ENCODE peak calls at places on chromosomes 3 and 15, in five cellular contexts. H, L, I, U and Y are unnamed samples.

GRCh38 chr3:71232175-71232679 is 351.3 kb downstream of the FOXP1 start:
- DNase-seq in H (no peak), L (no peak), I (no peak), U (no peak), Y (no peak)

GRCh38 chr15:64842099-64842940 is 605 bp downstream of the PLEKHO2 start:
- DNase-seq in H (peak; percentile 46), L (no peak), I (no peak), U (no peak), Y (no peak)

GRCh38 chr3:71903141-71903540 is 118.2 kb upstream of the PROK2 start:
- DNase-seq in H (peak; percentile 23), L (peak; percentile 5), I (no peak), U (no peak), Y (no peak)

GRCh38 chr15:72197460-72198409 is at the start of gene GRAMD2A:
- DNase-seq in H (peak; percentile 39), L (peak; percentile 12), I (peak; percentile 30), U (peak; percentile 85), Y (no peak)

GRCh38 chr3:130895690-130896089 is 1.8 kb downstream of the ATP2C1 start:
- DNase-seq in H (no peak), L (no peak), I (no peak), U (no peak), Y (no peak)

GRCh38 chr15:69991493-69991892 is 106.2 kb downstream of the TLE3 start:
- DNase-seq in H (no peak), L (no peak), I (no peak), U (no peak), Y (no peak)

GRCh38 chr15:20358781-20359414 is 182.7 kb downstream of the GOLGA6L6 start:
- DNase-seq in H (no peak), L (no peak), I (no peak), U (peak; percentile 45), Y (no peak)

GRCh38 chr15:89999676-90000174 is 1.4 kb upstream of the ZNF710 start:
- DNase-seq in H (peak; percentile 66), L (peak; percentile 40), I (peak; percentile 79), U (no peak), Y (no peak)

GRCh38 chr3:190378240-190378891 is 9.6 kb upstream of the CLDN16 start:
- DNase-seq in H (peak; percentile 99), L (peak; percentile 95), I (no peak), U (no peak), Y (no peak)

GRCh38 chr15:72859757-72860145 is 76.2 kb upstream of the ADPGK start:
- DNase-seq in H (no peak), L (no peak), I (no peak), U (no peak), Y (no peak)

GRCh38 chr15:87144775-87145174 is 1065.1 kb downstream of the AGBL1 start:
- DNase-seq in H (no peak), L (peak; percentile 15), I (no peak), U (no peak), Y (no peak)

GRCh38 chr3:184730924-184731323 is 19.1 kb upstream of the MAGEF1 start:
- DNase-seq in H (no peak), L (no peak), I (no peak), U (no peak), Y (no peak)

GRCh38 chr15:25671132-25671531 is 192.0 kb downstream of the ATP10A start:
- DNase-seq in H (peak; percentile 33), L (no peak), I (no peak), U (no peak), Y (no peak)

GRCh38 chr15:91345761-91346160 is 245.7 kb downstream of the SV2B start:
- DNase-seq in H (no peak), L (no peak), I (no peak), U (no peak), Y (no peak)

GRCh38 chr15:78047631-78048409 is 29.7 kb downstream of the TBC1D2B start:
- DNase-seq in H (peak; percentile 81), L (peak; percentile 72), I (no peak), U (no peak), Y (peak; percentile 45)

GRCh38 chr3:11305509-11305908 is 33.3 kb downstream of the ATG7 start:
- DNase-seq in H (no peak), L (no peak), I (no peak), U (no peak), Y (no peak)

GRCh38 chr3:71955549-71956373 is 170.8 kb upstream of the PROK2 start:
- DNase-seq in H (peak; percentile 93), L (peak; percentile 85), I (peak; percentile 78), U (peak; percentile 33), Y (no peak)

GRCh38 chr3:58994746-58995330 is 55.0 kb downstream of the CFAP20DC start:
- DNase-seq in H (peak; percentile 78), L (peak; percentile 83), I (peak; percentile 46), U (peak; percentile 63), Y (no peak)

GRCh38 chr15:92810418-92811138 is 89.5 kb upstream of the CHD2 start:
- DNase-seq in H (peak; percentile 76), L (peak; percentile 85), I (peak; percentile 84), U (no peak), Y (no peak)

GRCh38 chr3:88231632-88232031 is 81.9 kb downstream of the C3orf38 start:
- DNase-seq in H (no peak), L (no peak), I (no peak), U (no peak), Y (no peak)

GRCh38 chr3:50238549-50239026 is 2.6 kb downstream of the GNAI2 start:
- DNase-seq in H (peak; percentile 47), L (no peak), I (peak; percentile 98), U (no peak), Y (no peak)
- TF ChIP-seq CTCF in H (no peak), L (no peak), I (no peak), U (no peak), Y (no peak)

GRCh38 chr15:80328496-80328895 is 75.7 kb upstream of the ARNT2 start:
- DNase-seq in H (no peak), L (no peak), I (no peak), U (no peak), Y (no peak)

GRCh38 chr15:80325206-80325605 is 73.2 kb upstream of the CTXND1 start:
- DNase-seq in H (no peak), L (peak; percentile 43), I (no peak), U (no peak), Y (no peak)

GRCh38 chr15:80317389-80318169 is 65.6 kb upstream of the CTXND1 start:
- DNase-seq in H (peak; percentile 100), L (peak; percentile 96), I (no peak), U (no peak), Y (no peak)

GRCh38 chr15:80323285-80323684 is 71.3 kb upstream of the CTXND1 start:
- DNase-seq in H (no peak), L (no peak), I (no peak), U (no peak), Y (no peak)
- TF ChIP-seq CTCF in H (peak; percentile 40), L (peak; percentile 32), I (no peak), U (no peak), Y (no peak)

GRCh38 chr15:100934735-100935134 is 15.6 kb downstream of the LRRK1 start:
- DNase-seq in H (peak; percentile 17), L (no peak), I (no peak), U (no peak), Y (no peak)
- TF ChIP-seq CTCF in H (peak; percentile 5), L (peak; percentile 3), I (no peak), U (no peak), Y (no peak)

GRCh38 chr15:57114070-57114469 is 195.6 kb downstream of the TCF12 start:
- DNase-seq in H (peak; percentile 20), L (peak; percentile 57), I (no peak), U (no peak), Y (no peak)

GRCh38 chr15:57112178-57112577 is 193.7 kb downstream of the TCF12 start:
- DNase-seq in H (no peak), L (no peak), I (no peak), U (no peak), Y (no peak)

GRCh38 chr15:57109005-57109404 is 190.6 kb downstream of the TCF12 start:
- DNase-seq in H (no peak), L (no peak), I (no peak), U (no peak), Y (no peak)

GRCh38 chr15:57111002-57111401 is 192.6 kb downstream of the TCF12 start:
- DNase-seq in H (no peak), L (no peak), I (no peak), U (no peak), Y (no peak)
- TF ChIP-seq CTCF in H (peak; percentile 8), L (peak; percentile 33), I (no peak), U (no peak), Y (no peak)

GRCh38 chr15:85795669-85796305 is 1.1 kb upstream of the KLHL25 start:
- DNase-seq in H (no peak), L (no peak), I (no peak), U (no peak), Y (no peak)

GRCh38 chr15:85795320-85795668 is 569 bp upstream of the KLHL25 start:
- DNase-seq in H (no peak), L (no peak), I (no peak), U (no peak), Y (no peak)

GRCh38 chr15:85804481-85805165 is 9.9 kb upstream of the KLHL25 start:
- DNase-seq in H (no peak), L (no peak), I (no peak), U (no peak), Y (no peak)

GRCh38 chr15:85805392-85805791 is 10.7 kb upstream of the KLHL25 start:
- DNase-seq in H (no peak), L (no peak), I (no peak), U (no peak), Y (no peak)

DNA sequence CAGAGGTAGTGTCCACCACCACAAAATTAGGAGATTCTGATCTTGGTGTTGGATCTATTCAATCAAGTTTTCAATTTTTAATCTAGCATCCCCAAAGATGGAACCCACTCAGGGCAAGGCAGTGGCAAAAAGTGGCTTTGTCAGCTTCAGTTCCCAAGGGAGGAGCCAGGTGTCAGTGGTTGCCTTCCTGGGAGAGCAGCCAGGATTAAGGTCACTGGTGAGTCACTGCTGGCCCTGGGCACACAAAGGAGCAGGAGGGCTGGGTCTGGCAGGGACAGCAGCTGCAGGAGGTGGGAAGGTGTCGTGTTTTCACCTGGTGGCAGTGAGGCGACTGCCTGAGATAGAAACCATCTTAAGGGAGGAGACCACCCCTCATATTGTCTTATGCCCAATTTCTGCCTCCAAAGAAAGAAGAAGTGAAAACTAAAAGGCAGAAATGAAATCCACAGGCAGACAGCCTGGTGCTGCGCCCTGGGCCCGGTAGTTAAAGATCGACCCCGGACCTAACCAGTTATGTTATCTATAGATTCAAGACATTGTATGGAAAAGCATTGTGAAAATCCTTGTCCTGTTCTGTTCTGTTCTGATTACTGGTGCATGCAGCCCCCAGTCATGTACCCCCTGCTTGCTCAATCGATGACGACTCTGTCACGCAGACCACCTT is 5.9 kb upstream of the KLHL25 start:
- DNase-seq in H (peak; percentile 60), L (peak; percentile 47), I (peak; percentile 97), U (no peak), Y (no peak)
- TF ChIP-seq CTCF in H (no peak), L (no peak), I (peak; percentile 87), U (no peak), Y (no peak)

GRCh38 chr15:39083213-39083612 is 497.7 kb upstream of the THBS1 start:
- DNase-seq in H (peak; percentile 60), L (no peak), I (no peak), U (no peak), Y (peak; percentile 19)
- TF ChIP-seq CTCF in H (no peak), L (no peak), I (no peak), U (no peak), Y (no peak)